ENCODE peak calls at places on chromosomes 12 and 14, in ten cellular contexts. One of them, this sample, is unnamed.

GRCh38 chr12:111596985-111597730 is 2.0 kb downstream of the ATXN2 start:
- DNase-seq in fibroblast of lung: peak
- DNase-seq in fibroblast of villous mesenchyme: peak
- DNase-seq in GM10248: peak
- DNase-seq in endothelial cell: peak
- DNase-seq in HL-60: peak
- DNase-seq in astrocyte of the spinal cord: peak
- DNase-seq in hepatocyte: peak
- DNase-seq in neural progenitor cell: peak
- DNase-seq in IMR-90: peak
- DNase-seq in this sample: no peak

GRCh38 chr14:23005861-23006534 is 3.9 kb downstream of the C14orf93 start:
- DNase-seq in fibroblast of lung: no peak
- DNase-seq in fibroblast of villous mesenchyme: no peak
- DNase-seq in GM10248: no peak
- DNase-seq in endothelial cell: no peak
- DNase-seq in HL-60: no peak
- DNase-seq in astrocyte of the spinal cord: peak
- DNase-seq in hepatocyte: no peak
- DNase-seq in neural progenitor cell: no peak
- DNase-seq in IMR-90: peak
- DNase-seq in this sample: no peak

GRCh38 chr14:24692382-24693352 is 58.7 kb upstream of the GZMB start:
- DNase-seq in fibroblast of lung: no peak
- DNase-seq in fibroblast of villous mesenchyme: no peak
- DNase-seq in GM10248: no peak
- DNase-seq in endothelial cell: no peak
- DNase-seq in HL-60: no peak
- DNase-seq in astrocyte of the spinal cord: no peak
- DNase-seq in hepatocyte: no peak
- DNase-seq in neural progenitor cell: no peak
- DNase-seq in IMR-90: no peak
- DNase-seq in this sample: no peak

GRCh38 chr12:96208346-96208745 is 14.2 kb downstream of the ELK3 start:
- DNase-seq in fibroblast of lung: peak
- DNase-seq in fibroblast of villous mesenchyme: peak
- DNase-seq in GM10248: no peak
- DNase-seq in endothelial cell: no peak
- DNase-seq in HL-60: no peak
- DNase-seq in astrocyte of the spinal cord: peak
- DNase-seq in hepatocyte: no peak
- DNase-seq in neural progenitor cell: no peak
- DNase-seq in IMR-90: peak
- DNase-seq in this sample: no peak

GRCh38 chr12:108966378-108967151 is 54.3 kb downstream of the SVOP start:
- DNase-seq in fibroblast of lung: no peak
- DNase-seq in fibroblast of villous mesenchyme: no peak
- DNase-seq in GM10248: no peak
- DNase-seq in endothelial cell: no peak
- DNase-seq in HL-60: no peak
- DNase-seq in astrocyte of the spinal cord: no peak
- DNase-seq in hepatocyte: no peak
- DNase-seq in neural progenitor cell: no peak
- DNase-seq in IMR-90: no peak
- DNase-seq in this sample: no peak

GRCh38 chr12:117388865-117389508 is 27.6 kb upstream of the NOS1 start:
- DNase-seq in fibroblast of lung: no peak
- DNase-seq in fibroblast of villous mesenchyme: no peak
- DNase-seq in GM10248: no peak
- DNase-seq in endothelial cell: no peak
- DNase-seq in HL-60: no peak
- DNase-seq in astrocyte of the spinal cord: no peak
- DNase-seq in hepatocyte: no peak
- DNase-seq in neural progenitor cell: no peak
- DNase-seq in IMR-90: no peak
- DNase-seq in this sample: no peak

GRCh38 chr12:34214011-34214410 is 191.7 kb downstream of the ALG10 start:
- DNase-seq in fibroblast of lung: no peak
- DNase-seq in fibroblast of villous mesenchyme: no peak
- DNase-seq in GM10248: no peak
- DNase-seq in endothelial cell: no peak
- DNase-seq in HL-60: no peak
- DNase-seq in astrocyte of the spinal cord: no peak
- DNase-seq in hepatocyte: no peak
- DNase-seq in neural progenitor cell: no peak
- DNase-seq in IMR-90: no peak
- DNase-seq in this sample: no peak

GRCh38 chr12:6890789-6891624 is 13.6 kb upstream of the LRRC23 start:
- DNase-seq in fibroblast of lung: peak
- DNase-seq in fibroblast of villous mesenchyme: peak
- DNase-seq in GM10248: peak
- DNase-seq in endothelial cell: peak
- DNase-seq in HL-60: peak
- DNase-seq in astrocyte of the spinal cord: peak
- DNase-seq in hepatocyte: peak
- DNase-seq in neural progenitor cell: peak
- DNase-seq in IMR-90: peak
- DNase-seq in this sample: peak

GRCh38 chr12:109098142-109098652 is 800 bp downstream of the UNG start:
- DNase-seq in fibroblast of lung: peak
- DNase-seq in fibroblast of villous mesenchyme: peak
- DNase-seq in GM10248: no peak
- DNase-seq in endothelial cell: no peak
- DNase-seq in HL-60: no peak
- DNase-seq in astrocyte of the spinal cord: peak
- DNase-seq in hepatocyte: peak
- DNase-seq in neural progenitor cell: no peak
- DNase-seq in IMR-90: peak
- DNase-seq in this sample: no peak

GRCh38 chr14:49621114-49621881 is 699 bp downstream of the MGAT2 start:
- DNase-seq in fibroblast of lung: peak
- DNase-seq in fibroblast of villous mesenchyme: peak
- DNase-seq in GM10248: peak
- DNase-seq in endothelial cell: peak
- DNase-seq in HL-60: peak
- DNase-seq in astrocyte of the spinal cord: no peak
- DNase-seq in hepatocyte: peak
- DNase-seq in neural progenitor cell: peak
- DNase-seq in IMR-90: peak
- DNase-seq in this sample: peak
- TF ChIP-seq CTCF in fibroblast of lung: no peak
- TF ChIP-seq CTCF in fibroblast of villous mesenchyme: no peak
- TF ChIP-seq CTCF in GM10248: no peak
- TF ChIP-seq CTCF in endothelial cell: no peak
- TF ChIP-seq CTCF in HL-60: no peak
- TF ChIP-seq CTCF in astrocyte of the spinal cord: no peak
- TF ChIP-seq CTCF in hepatocyte: no peak
- TF ChIP-seq CTCF in neural progenitor cell: no peak
- TF ChIP-seq CTCF in IMR-90: no peak
- TF ChIP-seq CTCF in this sample: no peak

GRCh38 chr14:54174437-54174836 is 217.8 kb upstream of the BMP4 start:
- DNase-seq in fibroblast of lung: peak
- DNase-seq in fibroblast of villous mesenchyme: peak
- DNase-seq in GM10248: no peak
- DNase-seq in endothelial cell: no peak
- DNase-seq in HL-60: no peak
- DNase-seq in astrocyte of the spinal cord: no peak
- DNase-seq in hepatocyte: no peak
- DNase-seq in neural progenitor cell: no peak
- DNase-seq in IMR-90: no peak
- DNase-seq in this sample: no peak

GRCh38 chr14:54173782-54174181 is 217.2 kb upstream of the BMP4 start:
- DNase-seq in fibroblast of lung: peak
- DNase-seq in fibroblast of villous mesenchyme: no peak
- DNase-seq in GM10248: no peak
- DNase-seq in endothelial cell: no peak
- DNase-seq in HL-60: no peak
- DNase-seq in astrocyte of the spinal cord: no peak
- DNase-seq in hepatocyte: peak
- DNase-seq in neural progenitor cell: no peak
- DNase-seq in IMR-90: peak
- DNase-seq in this sample: no peak

GRCh38 chr14:54177861-54178591 is 218.8 kb upstream of the CDKN3 start:
- DNase-seq in fibroblast of lung: no peak
- DNase-seq in fibroblast of villous mesenchyme: peak
- DNase-seq in GM10248: no peak
- DNase-seq in endothelial cell: no peak
- DNase-seq in HL-60: no peak
- DNase-seq in astrocyte of the spinal cord: peak
- DNase-seq in hepatocyte: peak
- DNase-seq in neural progenitor cell: no peak
- DNase-seq in IMR-90: peak
- DNase-seq in this sample: no peak

GRCh38 chr14:54175298-54175942 is 218.8 kb upstream of the BMP4 start:
- DNase-seq in fibroblast of lung: peak
- DNase-seq in fibroblast of villous mesenchyme: peak
- DNase-seq in GM10248: peak
- DNase-seq in endothelial cell: peak
- DNase-seq in HL-60: peak
- DNase-seq in astrocyte of the spinal cord: peak
- DNase-seq in hepatocyte: peak
- DNase-seq in neural progenitor cell: peak
- DNase-seq in IMR-90: peak
- DNase-seq in this sample: no peak

GRCh38 chr14:54177009-54177408 is 219.8 kb upstream of the CDKN3 start:
- DNase-seq in fibroblast of lung: no peak
- DNase-seq in fibroblast of villous mesenchyme: no peak
- DNase-seq in GM10248: no peak
- DNase-seq in endothelial cell: no peak
- DNase-seq in HL-60: no peak
- DNase-seq in astrocyte of the spinal cord: no peak
- DNase-seq in hepatocyte: no peak
- DNase-seq in neural progenitor cell: no peak
- DNase-seq in IMR-90: no peak
- DNase-seq in this sample: no peak
- TF ChIP-seq CTCF in fibroblast of lung: no peak
- TF ChIP-seq CTCF in fibroblast of villous mesenchyme: no peak
- TF ChIP-seq CTCF in GM10248: no peak
- TF ChIP-seq CTCF in endothelial cell: no peak
- TF ChIP-seq CTCF in HL-60: no peak
- TF ChIP-seq CTCF in astrocyte of the spinal cord: no peak
- TF ChIP-seq CTCF in hepatocyte: no peak
- TF ChIP-seq CTCF in neural progenitor cell: no peak
- TF ChIP-seq CTCF in IMR-90: no peak
- TF ChIP-seq CTCF in this sample: peak

GRCh38 chr12:114265036-114265435 is 140.9 kb downstream of the TBX5 start:
- DNase-seq in fibroblast of lung: no peak
- DNase-seq in fibroblast of villous mesenchyme: no peak
- DNase-seq in GM10248: no peak
- DNase-seq in endothelial cell: no peak
- DNase-seq in HL-60: no peak
- DNase-seq in astrocyte of the spinal cord: no peak
- DNase-seq in hepatocyte: no peak
- DNase-seq in neural progenitor cell: no peak
- DNase-seq in IMR-90: no peak
- DNase-seq in this sample: no peak

GRCh38 chr12:114257687-114258086 is 148.3 kb downstream of the TBX5 start:
- DNase-seq in fibroblast of lung: no peak
- DNase-seq in fibroblast of villous mesenchyme: no peak
- DNase-seq in GM10248: no peak
- DNase-seq in endothelial cell: no peak
- DNase-seq in HL-60: no peak
- DNase-seq in astrocyte of the spinal cord: no peak
- DNase-seq in hepatocyte: no peak
- DNase-seq in neural progenitor cell: no peak
- DNase-seq in IMR-90: no peak
- DNase-seq in this sample: no peak

GRCh38 chr12:114269153-114269552 is 136.8 kb downstream of the TBX5 start:
- DNase-seq in fibroblast of lung: no peak
- DNase-seq in fibroblast of villous mesenchyme: no peak
- DNase-seq in GM10248: no peak
- DNase-seq in endothelial cell: no peak
- DNase-seq in HL-60: no peak
- DNase-seq in astrocyte of the spinal cord: no peak
- DNase-seq in hepatocyte: no peak
- DNase-seq in neural progenitor cell: no peak
- DNase-seq in IMR-90: no peak
- DNase-seq in this sample: no peak

DNA sequence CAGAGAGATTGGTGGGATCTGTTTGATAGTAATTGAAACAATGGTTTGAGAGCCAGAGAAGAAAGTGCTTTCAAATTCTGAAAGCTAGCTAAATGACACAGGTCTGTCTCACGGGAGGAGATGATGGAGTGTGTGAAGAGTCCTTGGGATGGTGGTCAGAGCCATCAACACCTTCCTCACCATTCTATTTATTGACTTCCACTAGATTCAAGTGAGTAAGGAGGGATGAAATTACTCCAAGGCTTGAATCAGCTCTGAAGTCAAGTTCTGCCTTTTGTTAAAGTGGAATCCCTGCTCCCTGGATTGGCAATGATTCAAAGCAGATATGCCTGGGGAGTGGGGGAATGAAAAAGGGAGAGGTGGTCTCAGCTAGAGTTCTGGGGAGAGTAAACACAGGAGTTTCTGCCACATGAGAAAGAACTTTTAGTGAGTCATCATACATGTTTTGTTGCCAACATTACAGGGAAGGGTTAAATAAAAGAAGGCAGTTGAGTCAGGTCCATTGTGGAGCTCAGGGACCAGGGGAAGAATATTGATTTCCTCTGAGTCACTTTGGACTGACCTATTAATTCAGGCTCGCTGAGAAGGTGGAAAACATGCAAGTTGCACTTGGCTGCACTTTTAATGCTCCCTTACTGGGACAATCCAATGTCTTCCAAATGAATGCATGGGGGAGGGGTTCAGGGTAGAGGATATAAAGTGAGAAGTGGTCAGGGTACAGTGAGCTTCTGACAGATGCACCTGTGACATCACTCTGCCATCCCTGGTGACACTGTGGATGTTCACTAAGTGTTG is 142.7 kb downstream of the TBX5 start:
- DNase-seq in fibroblast of lung: no peak
- DNase-seq in fibroblast of villous mesenchyme: no peak
- DNase-seq in GM10248: no peak
- DNase-seq in endothelial cell: no peak
- DNase-seq in HL-60: no peak
- DNase-seq in astrocyte of the spinal cord: peak
- DNase-seq in hepatocyte: no peak
- DNase-seq in neural progenitor cell: no peak
- DNase-seq in IMR-90: no peak
- DNase-seq in this sample: no peak
- TF ChIP-seq CTCF in fibroblast of lung: no peak
- TF ChIP-seq CTCF in fibroblast of villous mesenchyme: no peak
- TF ChIP-seq CTCF in GM10248: no peak
- TF ChIP-seq CTCF in endothelial cell: no peak
- TF ChIP-seq CTCF in HL-60: no peak
- TF ChIP-seq CTCF in astrocyte of the spinal cord: no peak
- TF ChIP-seq CTCF in hepatocyte: no peak
- TF ChIP-seq CTCF in neural progenitor cell: no peak
- TF ChIP-seq CTCF in IMR-90: no peak
- TF ChIP-seq CTCF in this sample: no peak

GRCh38 chr14:69034612-69035262 is 55.6 kb upstream of the ACTN1 start:
- DNase-seq in fibroblast of lung: peak
- DNase-seq in fibroblast of villous mesenchyme: no peak
- DNase-seq in GM10248: no peak
- DNase-seq in endothelial cell: no peak
- DNase-seq in HL-60: no peak
- DNase-seq in astrocyte of the spinal cord: peak
- DNase-seq in hepatocyte: no peak
- DNase-seq in neural progenitor cell: no peak
- DNase-seq in IMR-90: peak
- DNase-seq in this sample: no peak
- TF ChIP-seq CTCF in fibroblast of lung: no peak
- TF ChIP-seq CTCF in fibroblast of villous mesenchyme: no peak
- TF ChIP-seq CTCF in GM10248: no peak
- TF ChIP-seq CTCF in endothelial cell: no peak
- TF ChIP-seq CTCF in HL-60: no peak
- TF ChIP-seq CTCF in astrocyte of the spinal cord: peak
- TF ChIP-seq CTCF in hepatocyte: no peak
- TF ChIP-seq CTCF in neural progenitor cell: no peak
- TF ChIP-seq CTCF in IMR-90: peak
- TF ChIP-seq CTCF in this sample: no peak